ENCODE peak calls at places on chromosomes 11 and 22, in seven cellular contexts. D is thoracic aorta, A is left ventricle myocardium inferior, C is fibroblast of pulmonary artery, Q is astrocyte of the cerebellum, P is upper lobe of left lung, S is fibroblast of lung. L is an unnamed sample.

GRCh38 chr22:19786959-19787848 is 26.6 kb downstream of the TBX1 start:
- DNase-seq in D (no peak), A (no peak), C (no peak), Q (no peak), P (no peak), S (no peak), L (no peak)

GRCh38 chr22:40620464-40621046 is 16.0 kb downstream of the MRTFA start:
- DNase-seq in D (no peak), A (no peak), C (peak; percentile 53), Q (no peak), P (no peak), S (peak; percentile 21), L (peak; percentile 52)

GRCh38 chr22:20239951-20240773 is 28.0 kb downstream of the RTN4R start:
- DNase-seq in D (no peak), A (peak; percentile 29), C (peak; percentile 39), Q (no peak), P (no peak), S (no peak), L (no peak)

GRCh38 chr11:129895126-129896041 is at the start of gene NFRKB:
- DNase-seq in D (peak; percentile 26), A (peak; percentile 89), C (peak; percentile 62), Q (no peak), P (peak; percentile 85), S (peak; percentile 67), L (peak; percentile 55)

GRCh38 chr22:31532060-31532459 is 35.7 kb downstream of the SFI1 start:
- DNase-seq in D (no peak), A (no peak), C (no peak), Q (no peak), P (no peak), S (no peak), L (peak; percentile 51)

GRCh38 chr11:46364791-46365190 is 16.7 kb upstream of the MDK start:
- DNase-seq in D (no peak), A (no peak), C (no peak), Q (no peak), P (no peak), S (no peak), L (no peak)

GRCh38 chr11:120065876-120066275 is 72.0 kb downstream of the TRIM29 start:
- DNase-seq in D (no peak), A (no peak), C (no peak), Q (no peak), P (no peak), S (no peak), L (no peak)

GRCh38 chr22:22681221-22681739 is 36.9 kb downstream of the GGTLC2 start:
- DNase-seq in D (no peak), A (no peak), C (peak; percentile 36), Q (no peak), P (no peak), S (peak; percentile 42), L (no peak)

GRCh38 chr11:15307600-15307999 is 192.9 kb downstream of the INSC start:
- DNase-seq in D (no peak), A (no peak), C (no peak), Q (no peak), P (no peak), S (no peak), L (no peak)

GRCh38 chr11:96736591-96736990 is 346.8 kb downstream of the JRKL start:
- DNase-seq in D (no peak), A (no peak), C (peak; percentile 2), Q (peak; percentile 2), P (no peak), S (no peak), L (peak; percentile 29)

GRCh38 chr11:67615455-67616430 is 9.0 kb downstream of the NDUFV1 start:
- DNase-seq in D (no peak), A (no peak), C (peak; percentile 24), Q (no peak), P (peak; percentile 54), S (no peak), L (no peak)

GRCh38 chr11:78907636-78908035 is 333.0 kb upstream of the NARS2 start:
- DNase-seq in D (no peak), A (no peak), C (no peak), Q (no peak), P (no peak), S (no peak), L (no peak)

GRCh38 chr11:2924381-2924780 is 4.8 kb downstream of the PHLDA2 start:
- DNase-seq in D (no peak), A (no peak), C (no peak), Q (no peak), P (no peak), S (no peak), L (no peak)

GRCh38 chr11:74929431-74930363 is 19.2 kb downstream of the XRRA1 start:
- DNase-seq in D (peak; percentile 55), A (peak; percentile 19), C (peak; percentile 96), Q (peak; percentile 94), P (peak; percentile 80), S (peak; percentile 95), L (peak; percentile 93)

GRCh38 chr22:36409911-36410756 is 22.4 kb upstream of the MYH9 start:
- DNase-seq in D (peak; percentile 18), A (peak; percentile 75), C (peak; percentile 53), Q (peak; percentile 59), P (peak; percentile 97), S (peak; percentile 50), L (no peak)
- TF ChIP-seq CTCF in D (no peak), A (no peak), C (no peak), Q (peak; percentile 8), P (peak; percentile 43), S (no peak), L (no peak)

DNA sequence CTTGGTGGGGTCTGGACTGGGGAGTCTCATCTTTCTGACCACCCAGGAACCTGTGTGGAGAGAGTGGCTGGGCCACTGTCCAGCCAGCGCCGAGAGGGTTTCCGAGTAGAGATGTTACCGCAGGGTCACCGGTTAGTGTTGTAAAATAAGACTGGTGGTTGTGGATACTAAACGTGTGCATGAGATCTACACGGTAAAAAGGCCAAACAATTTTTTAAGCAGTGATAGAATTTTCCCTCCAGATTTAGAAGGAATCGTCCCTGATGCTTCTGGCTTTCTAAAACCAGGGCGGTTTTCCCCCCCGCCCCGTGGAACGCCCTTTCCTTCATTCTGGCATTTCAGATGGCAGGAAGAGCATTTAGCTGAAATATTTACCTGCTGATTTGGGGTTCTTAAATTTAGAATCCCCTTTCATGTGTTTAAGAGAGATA is 72.6 kb upstream of the PPARA start:
- DNase-seq in D (no peak), A (peak; percentile 21), C (no peak), Q (no peak), P (peak; percentile 25), S (no peak), L (peak; percentile 48)
- H3K4me3 ChIP-seq in D (peak overlapping the region; percentile 86), A (peak overlapping the region; percentile 96), C (peak overlapping the region; percentile 77), Q (peak overlapping the region; percentile 98), P (peak overlapping the region; percentile 89), S (peak overlapping the region; percentile 81), L (peak overlapping the region; percentile 98)

DNA sequence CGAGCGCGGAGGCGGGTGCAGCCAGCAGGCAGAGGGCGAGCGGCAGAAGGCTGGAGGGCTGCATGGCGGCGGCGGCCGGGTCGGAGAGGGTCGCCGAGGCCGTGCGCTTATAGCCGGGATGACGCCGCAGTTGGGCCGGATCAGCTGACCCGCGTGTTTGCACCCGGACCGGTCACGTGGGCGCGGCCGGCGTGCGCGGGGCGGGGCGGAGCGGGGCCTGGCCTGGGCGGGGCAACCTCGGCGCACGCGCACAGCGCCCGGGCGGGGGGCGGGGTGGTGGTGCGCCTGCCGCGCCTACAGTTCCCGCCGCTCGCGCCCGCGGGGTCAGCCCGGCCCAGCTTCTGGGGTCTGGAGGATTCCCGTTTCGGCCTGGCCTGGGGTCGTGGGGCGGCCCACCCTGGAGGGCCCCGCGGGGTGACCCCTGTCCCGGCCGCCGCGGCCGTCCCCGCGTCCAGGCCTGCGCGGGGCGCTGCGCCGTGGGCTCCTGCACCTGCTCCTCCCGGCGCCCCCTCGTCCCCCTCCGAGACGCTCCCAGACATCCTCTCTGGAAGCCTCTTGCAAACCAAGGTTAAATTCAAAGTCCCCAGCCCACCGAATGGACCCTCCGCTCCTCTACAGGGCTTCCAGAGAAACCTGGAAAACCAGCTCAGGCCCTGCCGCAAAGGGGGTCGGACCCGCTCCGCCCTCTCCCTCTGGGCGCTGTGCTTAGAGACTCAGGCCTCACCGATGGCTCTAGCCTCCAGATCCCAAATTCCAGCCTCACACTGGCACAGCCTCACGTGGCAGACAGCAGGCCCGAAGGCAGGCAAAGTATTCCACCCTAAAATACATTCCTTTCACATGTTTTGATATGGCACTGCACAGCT is at the start of gene CTSD:
- DNase-seq in D (peak; percentile 56), A (peak; percentile 93), C (peak; percentile 79), Q (peak; percentile 34), P (peak; percentile 95), S (peak; percentile 77), L (peak; percentile 69)
- TF ChIP-seq CTCF in D (no peak), A (no peak), C (no peak), Q (peak; percentile 10), P (peak; percentile 14), S (no peak), L (no peak)

GRCh38 chr11:36375348-36376314 is 79.5 kb downstream of the PRR5L start:
- DNase-seq in D (no peak), A (no peak), C (no peak), Q (no peak), P (no peak), S (no peak), L (no peak)
- H3K4me3 ChIP-seq in D (peak overlapping the region; percentile 85), A (peak overlapping the region; percentile 70), C (peak overlapping the region; percentile 82), Q (peak overlapping the region; percentile 69), P (peak overlapping the region; percentile 59), S (no peak overlapping the region), L (peak overlapping the region; percentile 91)

L was measured in AG10803.